ENCODE peak calls at places on chromosome 11, in eight cellular contexts. S is GM12891, P is GM23338, Y is breast epithelium, N is GM12892, B is upper lobe of left lung, G is K562, U is stomach. J is an unnamed sample.

GRCh38 chr11:2777871-2778629 is 78.3 kb upstream of the KCNQ1OT1 start:
- DNase-seq in S (no peak), P (no peak), Y (peak), N (no peak), B (peak), G (peak), U (peak), J (no peak)

GRCh38 chr11:134587345-134587744 is 175.3 kb upstream of the B3GAT1 start:
- DNase-seq in S (no peak), P (no peak), Y (no peak), N (no peak), B (no peak), G (no peak), U (no peak), J (no peak)

GRCh38 chr11:102564110-102564509 is 33.6 kb upstream of the MMP7 start:
- DNase-seq in S (no peak), P (no peak), Y (no peak), N (no peak), B (no peak), G (no peak), U (no peak), J (no peak)

GRCh38 chr11:61069427-61069826 is 32.9 kb upstream of the CD5 start:
- DNase-seq in S (no peak), P (no peak), Y (no peak), N (no peak), B (no peak), G (no peak), U (no peak), J (no peak)

GRCh38 chr11:73652046-73652730 is 5.8 kb downstream of the PLEKHB1 start:
- DNase-seq in S (no peak), P (peak), Y (peak), N (no peak), B (no peak), G (no peak), U (no peak), J (no peak)

GRCh38 chr11:7974668-7975067 is 9.4 kb upstream of the NLRP10 start:
- DNase-seq in S (no peak), P (peak), Y (no peak), N (no peak), B (no peak), G (no peak), U (no peak), J (no peak)

GRCh38 chr11:105045897-105046296 is 762 bp upstream of the CARD16 start:
- DNase-seq in S (no peak), P (no peak), Y (no peak), N (no peak), B (no peak), G (no peak), U (no peak), J (no peak)

GRCh38 chr11:64743591-64744543 is at the start of gene RASGRP2:
- DNase-seq in S (peak), P (peak), Y (peak), N (no peak), B (peak), G (peak), U (peak), J (peak)

GRCh38 chr11:95674669-95675358 is 114.8 kb downstream of the FAM76B start:
- DNase-seq in S (no peak), P (no peak), Y (no peak), N (no peak), B (no peak), G (no peak), U (no peak), J (no peak)

GRCh38 chr11:10139656-10140055 is 154.4 kb downstream of the SBF2 start:
- DNase-seq in S (no peak), P (no peak), Y (no peak), N (no peak), B (no peak), G (no peak), U (no peak), J (no peak)

GRCh38 chr11:27468209-27468608 is 4.4 kb downstream of the LGR4 start:
- DNase-seq in S (no peak), P (no peak), Y (no peak), N (no peak), B (no peak), G (no peak), U (no peak), J (no peak)

GRCh38 chr11:12981879-12982531 is 27.1 kb upstream of the RASSF10 start:
- DNase-seq in S (no peak), P (peak), Y (no peak), N (no peak), B (no peak), G (no peak), U (no peak), J (no peak)

GRCh38 chr11:79121351-79121750 is 319.5 kb downstream of the TENM4 start:
- DNase-seq in S (no peak), P (no peak), Y (no peak), N (no peak), B (no peak), G (no peak), U (no peak), J (no peak)

GRCh38 chr11:119863811-119864601 is 135.0 kb upstream of the NECTIN1 start:
- DNase-seq in S (no peak), P (peak), Y (no peak), N (no peak), B (peak), G (no peak), U (no peak), J (no peak)
- TF ChIP-seq POLR2AphosphoS5 in S (no peak), P (no peak), Y (no peak), N (no peak), B (no peak), G (no peak), U (no peak), J (no peak)

GRCh38 chr11:114172871-114173444 is 113.4 kb downstream of the ZBTB16 start:
- DNase-seq in S (no peak), P (no peak), Y (no peak), N (no peak), B (no peak), G (no peak), U (no peak), J (no peak)
- TF ChIP-seq POLR2AphosphoS5 in S (no peak), P (no peak), Y (no peak), N (no peak), B (peak), G (no peak), U (no peak), J (no peak)

DNA sequence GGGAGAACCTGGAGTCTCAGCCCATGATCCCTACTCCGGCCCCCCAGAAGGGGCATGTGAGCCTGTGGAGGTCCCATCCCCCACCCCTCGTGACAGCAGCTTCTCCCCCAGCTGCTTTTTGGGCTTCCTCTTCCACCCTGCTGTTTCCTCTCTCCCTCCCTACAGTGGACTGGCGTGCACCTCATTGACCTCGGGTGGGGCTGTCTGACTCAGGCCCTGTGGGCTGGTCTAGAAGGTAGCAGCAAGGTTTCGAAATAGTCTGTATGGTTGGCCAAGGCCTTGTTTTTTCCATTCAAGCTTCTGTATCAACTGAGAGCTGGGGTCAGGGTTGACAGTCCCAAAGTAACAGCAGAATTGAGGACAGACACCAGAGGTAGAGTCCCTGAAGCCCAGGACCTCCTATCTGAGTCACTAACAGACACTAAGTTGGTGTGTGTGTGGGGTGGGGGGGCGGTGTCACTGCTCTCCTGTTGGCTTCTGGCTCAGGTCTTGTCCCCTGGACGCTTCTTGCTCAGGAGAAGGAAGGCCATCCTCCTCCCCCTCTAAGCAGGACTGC is 7.7 kb downstream of the SLC37A2 start:
- DNase-seq in S (no peak), P (no peak), Y (peak), N (peak), B (no peak), G (peak), U (peak), J (peak)
- TF ChIP-seq POLR2AphosphoS5 in S (no peak), P (no peak), Y (peak), N (no peak), B (peak), G (no peak), U (no peak), J (peak)

DNA sequence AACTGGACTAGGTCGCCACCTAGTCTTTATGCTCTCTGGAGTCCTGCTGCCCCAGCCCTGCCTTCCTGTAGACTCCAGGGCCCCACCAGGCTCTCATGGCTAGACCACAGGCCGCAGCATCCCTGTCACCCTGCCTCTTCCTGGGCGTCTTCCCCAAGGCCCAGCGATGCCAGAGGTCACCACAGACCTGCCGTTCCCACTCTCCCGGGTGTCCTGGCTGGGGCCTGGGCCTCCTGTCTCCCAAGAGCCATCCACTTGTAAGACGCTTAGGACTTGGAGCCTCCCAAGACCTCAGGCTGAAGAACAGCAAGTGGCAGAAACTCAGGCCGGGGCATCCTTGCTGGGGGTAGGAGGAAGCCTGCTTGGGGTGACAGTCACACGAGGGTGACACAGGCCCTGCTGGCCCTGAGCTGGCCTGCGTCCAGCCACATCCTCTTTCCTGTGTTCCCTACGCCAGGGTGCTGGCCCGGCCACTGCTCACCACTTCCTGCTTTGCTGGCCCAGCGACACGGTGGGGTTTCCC is 2.0 kb upstream of the TCIRG1 start:
- DNase-seq in S (no peak), P (no peak), Y (peak), N (no peak), B (peak), G (no peak), U (peak), J (peak)
- TF ChIP-seq POLR2AphosphoS5 in S (no peak), P (no peak), Y (no peak), N (no peak), B (peak), G (no peak), U (no peak), J (peak)

J was measured in HL-60.